ENCODE peak calls at places on chromosomes 3 and 15, in ten cellular contexts. P is kidney, Z is lower leg skin, U is HCT116, H is nephron progenitor cell, B is LNCaP clone FGC, D is progenitor cell of endocrine pancreas, S is suprapubic skin, Y is endothelial cell of umbilical vein, V is tibial artery. E is an unnamed sample.

GRCh38 chr3:33717616-33717865 is 513 bp downstream of the CLASP2 start:
- DNase-seq in P (no peak), Z (peak), U (peak), H (peak), B (no peak), D (peak), S (no peak), Y (no peak), V (peak), E (no peak)

GRCh38 chr3:133282239-133282638 is 117.6 kb upstream of the BFSP2 start:
- DNase-seq in P (no peak), Z (no peak), U (no peak), H (no peak), B (no peak), D (no peak), S (no peak), Y (no peak), V (no peak), E (no peak)

GRCh38 chr15:87841426-87841998 is 415.0 kb downstream of the NTRK3 start:
- DNase-seq in P (no peak), Z (no peak), U (no peak), H (no peak), B (no peak), D (no peak), S (no peak), Y (no peak), V (no peak), E (no peak)

GRCh38 chr15:28113426-28114113 is 14.5 kb upstream of the OCA2 start:
- DNase-seq in P (no peak), Z (no peak), U (no peak), H (no peak), B (no peak), D (no peak), S (no peak), Y (no peak), V (no peak), E (no peak)

GRCh38 chr3:168475730-168476129 is 380.0 kb upstream of the GOLIM4 start:
- DNase-seq in P (no peak), Z (no peak), U (no peak), H (no peak), B (no peak), D (no peak), S (no peak), Y (no peak), V (no peak), E (no peak)

GRCh38 chr15:42737529-42738328 is 801 bp upstream of the CDAN1 start:
- DNase-seq in P (no peak), Z (no peak), U (peak), H (no peak), B (no peak), D (no peak), S (no peak), Y (no peak), V (peak), E (no peak)

GRCh38 chr3:47117803-47118364 is 46.0 kb downstream of the SETD2 start:
- DNase-seq in P (no peak), Z (no peak), U (no peak), H (no peak), B (no peak), D (no peak), S (no peak), Y (peak), V (no peak), E (no peak)

GRCh38 chr3:25831578-25831977 is 41.7 kb downstream of the OXSM start:
- DNase-seq in P (no peak), Z (no peak), U (peak), H (no peak), B (no peak), D (no peak), S (no peak), Y (peak), V (no peak), E (no peak)

GRCh38 chr15:99788156-99788555 is 54.9 kb upstream of the LYSMD4 start:
- DNase-seq in P (no peak), Z (no peak), U (no peak), H (no peak), B (no peak), D (no peak), S (no peak), Y (no peak), V (no peak), E (no peak)

GRCh38 chr3:162780313-162780712 is 1283.7 kb downstream of the OTOL1 start:
- DNase-seq in P (no peak), Z (no peak), U (no peak), H (no peak), B (no peak), D (no peak), S (no peak), Y (peak), V (no peak), E (no peak)

GRCh38 chr3:162774613-162775100 is 1278.0 kb downstream of the OTOL1 start:
- DNase-seq in P (no peak), Z (no peak), U (no peak), H (no peak), B (no peak), D (no peak), S (no peak), Y (no peak), V (no peak), E (no peak)

GRCh38 chr3:162776137-162776536 is 1279.5 kb downstream of the OTOL1 start:
- DNase-seq in P (no peak), Z (no peak), U (no peak), H (no peak), B (no peak), D (no peak), S (no peak), Y (no peak), V (no peak), E (no peak)

DNA sequence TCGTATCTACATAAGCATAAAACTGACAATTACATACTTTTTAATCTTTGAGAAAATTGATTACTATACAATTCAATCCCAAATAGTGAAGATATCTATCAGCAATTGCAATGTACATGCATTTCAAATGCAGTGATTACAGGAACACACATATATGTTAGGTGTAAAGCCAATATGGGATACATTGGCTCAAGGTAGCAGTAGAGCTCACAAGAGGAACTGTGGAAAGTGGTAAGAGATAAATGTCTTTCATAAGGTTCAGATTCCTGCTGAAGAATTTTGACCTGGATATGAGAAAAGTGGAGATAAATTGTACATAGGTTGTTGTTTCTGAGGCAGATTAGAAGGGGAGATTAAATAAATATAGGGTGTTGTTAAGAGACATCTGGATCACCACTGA is 1280.5 kb downstream of the OTOL1 start:
- DNase-seq in P (no peak), Z (no peak), U (no peak), H (no peak), B (no peak), D (no peak), S (no peak), Y (no peak), V (no peak), E (no peak)
- TF ChIP-seq CTCF in P (no peak), Z (no peak), U (peak), H (no peak), B (no peak), D (peak), S (no peak), Y (no peak), V (no peak), E (no peak)

DNA sequence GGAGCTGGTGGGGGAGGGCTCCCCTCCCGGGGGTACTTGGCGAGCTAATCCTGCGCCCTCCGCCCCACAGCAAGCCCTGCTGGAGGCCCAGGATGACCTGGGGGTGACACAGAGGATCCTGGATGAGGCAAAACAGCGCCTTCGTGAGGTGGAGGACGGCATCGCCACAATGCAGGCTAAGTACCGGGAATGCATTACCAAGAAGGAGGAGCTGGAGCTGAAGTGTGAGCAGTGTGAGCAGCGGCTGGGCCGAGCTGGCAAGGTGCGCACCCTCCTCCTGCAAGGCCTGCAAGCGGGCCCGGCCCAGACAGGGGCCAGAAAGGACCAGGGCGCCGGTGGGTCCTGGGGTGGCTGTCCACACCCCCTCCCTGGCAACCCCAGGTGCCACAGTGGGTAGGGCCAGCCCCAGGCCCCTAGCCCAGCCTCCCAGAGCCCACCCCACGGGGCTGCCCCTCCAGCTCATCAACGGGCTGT is 56.5 kb downstream of the SEMA3G start:
- DNase-seq in P (no peak), Z (no peak), U (no peak), H (no peak), B (no peak), D (no peak), S (no peak), Y (no peak), V (no peak), E (no peak)
- TF ChIP-seq CTCF in P (no peak), Z (no peak), U (peak), H (peak), B (no peak), D (no peak), S (no peak), Y (no peak), V (no peak), E (no peak)

GRCh38 chr3:159831466-159831865 is 157.2 kb upstream of the IL12A start:
- DNase-seq in P (no peak), Z (no peak), U (no peak), H (no peak), B (no peak), D (no peak), S (no peak), Y (no peak), V (no peak), E (no peak)

GRCh38 chr3:159825216-159825854 is 163.3 kb upstream of the IL12A start:
- DNase-seq in P (no peak), Z (no peak), U (no peak), H (no peak), B (no peak), D (no peak), S (no peak), Y (no peak), V (no peak), E (no peak)

GRCh38 chr3:159830523-159831151 is 158.0 kb upstream of the IL12A start:
- DNase-seq in P (no peak), Z (no peak), U (no peak), H (no peak), B (no peak), D (no peak), S (no peak), Y (no peak), V (no peak), E (no peak)

GRCh38 chr3:159829056-159829995 is 159.3 kb upstream of the IL12A start:
- DNase-seq in P (peak), Z (peak), U (peak), H (no peak), B (peak), D (no peak), S (no peak), Y (peak), V (peak), E (no peak)

DNA sequence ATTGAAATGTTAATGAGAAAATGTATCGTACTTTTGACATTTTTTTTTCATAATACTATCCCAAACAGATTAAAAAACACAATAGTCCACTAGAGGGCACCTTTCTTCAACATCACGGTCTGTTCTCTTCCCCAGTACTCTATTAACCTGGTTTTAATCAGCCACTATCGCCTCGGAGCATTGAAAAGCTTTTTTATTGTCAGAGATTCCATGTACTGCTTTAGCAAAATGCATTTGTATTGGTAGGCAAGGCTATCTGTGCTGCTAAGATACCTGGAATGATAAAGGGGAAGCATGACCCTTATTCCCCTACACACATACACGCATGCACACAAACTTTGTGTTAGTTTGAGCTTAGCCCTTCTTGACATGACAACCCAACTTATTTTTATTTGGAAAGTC is 160.1 kb upstream of the IL12A start:
- DNase-seq in P (no peak), Z (no peak), U (peak), H (no peak), B (no peak), D (no peak), S (no peak), Y (peak), V (no peak), E (peak)
- TF ChIP-seq CTCF in P (peak), Z (no peak), U (peak), H (peak), B (peak), D (peak), S (peak), Y (peak), V (peak), E (peak)

GRCh38 chr3:187738400-187739124 is 6.7 kb downstream of the BCL6 start:
- DNase-seq in P (peak), Z (peak), U (peak), H (peak), B (peak), D (peak), S (peak), Y (peak), V (peak), E (peak)
- TF ChIP-seq CTCF in P (peak), Z (no peak), U (peak), H (peak), B (peak), D (peak), S (peak), Y (peak), V (peak), E (peak)

GRCh38 chr3:112086018-112086854 is at the start of gene C3orf52:
- DNase-seq in P (peak), Z (peak), U (peak), H (peak), B (no peak), D (peak), S (peak), Y (peak), V (peak), E (peak)
- TF ChIP-seq CTCF in P (no peak), Z (no peak), U (no peak), H (peak), B (no peak), D (peak), S (no peak), Y (no peak), V (no peak), E (no peak)

GRCh38 chr3:173630849-173631248 is 233.3 kb downstream of the NLGN1 start:
- DNase-seq in P (no peak), Z (no peak), U (no peak), H (no peak), B (no peak), D (no peak), S (no peak), Y (no peak), V (no peak), E (no peak)

GRCh38 chr3:173632945-173633344 is 235.4 kb downstream of the NLGN1 start:
- DNase-seq in P (no peak), Z (no peak), U (no peak), H (no peak), B (no peak), D (no peak), S (no peak), Y (no peak), V (no peak), E (no peak)

GRCh38 chr3:173639098-173639497 is 241.6 kb downstream of the NLGN1 start:
- DNase-seq in P (no peak), Z (no peak), U (no peak), H (no peak), B (no peak), D (no peak), S (no peak), Y (no peak), V (no peak), E (no peak)

DNA sequence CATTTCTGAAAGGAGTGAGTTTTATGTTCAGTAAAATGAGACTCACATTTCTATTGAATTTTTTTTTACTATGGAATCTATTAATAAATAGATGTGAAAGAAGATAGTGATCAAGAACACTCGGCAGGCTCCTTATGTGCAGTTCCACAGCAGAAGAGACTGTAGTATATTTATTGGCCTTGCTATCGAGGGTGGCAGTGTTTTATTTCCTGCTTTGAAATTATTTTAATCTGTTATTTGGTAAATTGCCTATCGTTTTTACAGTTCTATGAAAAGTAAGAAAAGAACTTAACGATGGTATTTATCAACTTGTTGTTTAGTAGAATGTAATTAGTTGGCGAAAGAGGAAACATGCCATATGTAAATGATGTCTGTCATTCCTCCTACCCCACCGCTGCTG is 238.3 kb downstream of the NLGN1 start:
- DNase-seq in P (no peak), Z (no peak), U (no peak), H (no peak), B (no peak), D (no peak), S (no peak), Y (no peak), V (no peak), E (no peak)
- TF ChIP-seq CTCF in P (no peak), Z (no peak), U (no peak), H (no peak), B (peak), D (no peak), S (no peak), Y (no peak), V (no peak), E (no peak)

GRCh38 chr3:49656541-49657112 is 17.5 kb upstream of the APEH start:
- DNase-seq in P (no peak), Z (no peak), U (no peak), H (no peak), B (no peak), D (no peak), S (no peak), Y (no peak), V (no peak), E (no peak)
- TF ChIP-seq CTCF in P (no peak), Z (no peak), U (no peak), H (no peak), B (no peak), D (no peak), S (no peak), Y (no peak), V (no peak), E (peak)

E was measured in GM10248.